ENCODE peak calls at places on chromosomes 2 and 18, in ten cellular contexts. X, Z, C, J, U, V, P, N, E and S are unnamed samples.

GRCh38 chr2:367246-367645 is 79.4 kb upstream of the ALKAL2 start:
- DNase-seq in X (no peak), C (no peak), Z (no peak), V (no peak), U (no peak), P (no peak), N (no peak), E (no peak), J (no peak), S (no peak)

GRCh38 chr18:24633121-24633520 is 172.7 kb downstream of the HRH4 start:
- DNase-seq in U (no peak), X (peak), C (no peak), V (no peak), N (peak), P (no peak), E (no peak), Z (no peak), J (no peak), S (no peak)

GRCh38 chr2:12081481-12082210 is 335.2 kb downstream of the LPIN1 start:
- DNase-seq in Z (no peak), X (no peak), V (no peak), U (no peak), C (no peak), P (no peak), N (no peak), E (no peak), J (no peak), S (no peak)

GRCh38 chr2:2974982-2975381 is 402.6 kb downstream of the EIPR1 start:
- DNase-seq in C (no peak), J (no peak), Z (no peak), P (no peak), E (no peak), V (no peak), U (no peak), X (no peak), N (no peak), S (no peak)

GRCh38 chr18:33757037-33757436 is 179.0 kb downstream of the ASXL3 start:
- DNase-seq in E (no peak), Z (no peak), P (no peak), V (no peak), U (no peak), X (peak), N (peak), J (no peak), C (no peak), S (no peak)

GRCh38 chr2:241746084-241746483 is 11.7 kb downstream of the D2HGDH start:
- DNase-seq in V (no peak), Z (no peak), P (no peak), E (no peak), U (no peak), C (no peak), N (no peak), X (no peak), J (no peak), S (no peak)

GRCh38 chr18:6222271-6222670 is 192.4 kb downstream of the L3MBTL4 start:
- DNase-seq in Z (no peak), X (no peak), J (no peak), N (no peak), U (no peak), E (no peak), V (no peak), C (no peak), P (no peak), S (no peak)

GRCh38 chr2:134119672-134120159 is 134.2 kb upstream of the MGAT5 start:
- DNase-seq in X (peak), C (peak), J (peak), U (peak), Z (peak), N (peak), P (peak), V (peak), E (peak), S (peak)

GRCh38 chr18:80254971-80255500 is 7.7 kb upstream of the PARD6G start:
- DNase-seq in N (no peak), X (no peak), J (no peak), U (no peak), P (no peak), V (no peak), Z (peak), C (no peak), E (no peak), S (no peak)

GRCh38 chr2:186460465-186460864 is 25.6 kb upstream of the ZC3H15 start:
- DNase-seq in X (peak), P (no peak), C (no peak), E (peak), N (no peak), V (no peak), Z (no peak), U (no peak), J (no peak), S (no peak)

GRCh38 chr2:191976436-191976835 is 129.5 kb upstream of the CAVIN2 start:
- DNase-seq in V (no peak), U (no peak), C (no peak), P (no peak), E (no peak), J (no peak), N (no peak), X (peak), Z (no peak), S (no peak)

GRCh38 chr2:220528180-220528579 is 900.8 kb downstream of the SLC4A3 start:
- DNase-seq in P (no peak), Z (no peak), U (no peak), J (no peak), V (no peak), N (no peak), C (no peak), X (peak), E (no peak), S (no peak)

GRCh38 chr2:237483018-237483731 is 3.9 kb upstream of the MLPH start:
- DNase-seq in C (no peak), N (peak), V (peak), Z (peak), E (no peak), P (no peak), J (peak), X (peak), U (no peak), S (no peak)

GRCh38 chr2:9097871-9098270 is 94.4 kb upstream of the MBOAT2 start:
- DNase-seq in P (no peak), J (no peak), U (no peak), C (no peak), N (no peak), E (no peak), Z (no peak), X (no peak), V (no peak), S (no peak)

GRCh38 chr2:233430651-233431050 is 76.4 kb downstream of the DGKD start:
- DNase-seq in P (no peak), V (no peak), J (no peak), C (no peak), U (no peak), Z (no peak), N (no peak), X (no peak), E (no peak), S (no peak)

GRCh38 chr2:11842324-11842723 is 95.9 kb downstream of the LPIN1 start:
- DNase-seq in N (no peak), U (no peak), C (no peak), V (no peak), X (no peak), J (peak), E (no peak), Z (no peak), P (no peak), S (no peak)

GRCh38 chr2:178084273-178084672 is 11.7 kb upstream of the PDE11A start:
- DNase-seq in N (peak), Z (no peak), P (no peak), E (no peak), U (no peak), V (no peak), J (no peak), C (no peak), X (peak), S (no peak)
- TF ChIP-seq CTCF in N (no peak), Z (no peak), P (no peak), E (no peak), U (no peak), V (no peak), J (no peak), C (no peak), X (no peak), S (no peak)

DNA sequence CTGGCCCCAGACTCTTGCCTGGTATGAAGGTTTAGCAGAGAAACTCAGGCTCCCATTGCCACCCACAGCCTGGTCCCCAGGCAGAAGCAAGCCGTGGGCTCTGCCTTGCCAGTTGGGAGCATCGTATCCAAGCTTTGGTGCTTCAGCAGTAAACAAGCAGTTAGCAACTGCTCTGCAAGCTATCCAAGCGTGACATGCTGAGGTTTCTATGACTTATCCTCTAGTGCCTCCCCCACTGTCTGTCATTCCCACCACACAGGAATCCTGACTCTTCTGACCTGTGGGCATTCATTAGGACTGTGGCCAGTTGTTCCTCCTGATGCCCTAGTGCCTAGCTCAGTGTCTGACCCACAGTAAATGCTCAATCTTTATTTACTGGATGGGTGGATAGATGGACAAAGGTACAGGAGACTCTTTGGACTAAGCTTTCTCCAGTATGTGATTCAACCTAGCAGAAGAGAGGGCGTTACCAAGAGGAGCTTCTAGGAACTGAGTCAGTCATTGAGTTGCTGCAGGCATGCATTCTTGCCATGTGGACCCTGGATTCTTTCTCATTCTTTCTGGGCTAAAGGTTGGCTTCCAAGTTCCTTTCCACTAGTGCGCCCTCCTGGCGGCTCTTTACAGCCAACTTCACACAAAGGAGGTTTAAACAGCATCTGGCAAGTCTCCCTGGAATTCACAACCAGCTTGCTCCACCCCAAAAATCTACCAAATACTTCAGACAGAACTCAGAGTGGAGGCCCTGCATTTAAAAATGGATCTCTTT is 40.6 kb upstream of the MRPL19 start:
- DNase-seq in E (no peak), Z (no peak), P (no peak), X (peak), J (no peak), V (peak), C (no peak), N (peak), U (no peak), S (no peak)
- TF ChIP-seq CTCF in E (no peak), Z (no peak), P (no peak), X (peak), J (no peak), V (peak), C (no peak), N (peak), U (no peak), S (no peak)

GRCh38 chr2:55061534-55062344 is 11.5 kb upstream of the RTN4 start:
- DNase-seq in C (no peak), V (no peak), U (peak), P (no peak), N (no peak), E (no peak), X (no peak), J (no peak), Z (no peak), S (no peak)

GRCh38 chr2:55062754-55063153 is 12.5 kb upstream of the RTN4 start:
- DNase-seq in J (no peak), X (no peak), Z (no peak), E (no peak), P (no peak), N (no peak), C (no peak), U (no peak), V (no peak), S (no peak)

GRCh38 chr2:55059793-55060192 is 9.5 kb upstream of the RTN4 start:
- DNase-seq in P (no peak), X (no peak), Z (no peak), U (no peak), J (no peak), V (no peak), C (no peak), E (no peak), N (no peak), S (no peak)

GRCh38 chr2:55063226-55063625 is 13.0 kb upstream of the RTN4 start:
- DNase-seq in E (peak), C (no peak), P (no peak), J (no peak), N (no peak), Z (no peak), X (no peak), V (no peak), U (no peak), S (no peak)

GRCh38 chr2:55063713-55064323 is 13.6 kb upstream of the RTN4 start:
- DNase-seq in X (no peak), E (peak), C (no peak), V (no peak), N (no peak), U (no peak), Z (no peak), P (no peak), J (no peak), S (no peak)
- TF ChIP-seq CTCF in X (no peak), E (peak), C (no peak), V (no peak), N (no peak), U (no peak), Z (no peak), P (peak), J (no peak), S (no peak)

GRCh38 chr2:200905618-200906296 is 16.6 kb downstream of the NIF3L1 start:
- DNase-seq in J (peak), Z (peak), P (peak), U (peak), V (peak), N (peak), C (peak), E (peak), X (peak), S (peak)
- TF ChIP-seq CTCF in J (no peak), Z (no peak), P (peak), U (peak), V (peak), N (peak), C (no peak), E (peak), X (peak), S (peak)